ENCODE peak calls at places on chromosome 14, in six cellular contexts. U is myocyte; K is NCI-H146; H is A172; M is activated CD8-positive, alpha-beta memory T cell treated with anti-CD3 and anti-CD28 coated beads for 48 hours; I is EH. L is an unnamed sample.

GRCh38 chr14:106372870-106373657 is 846.7 kb downstream of the TMEM121 start:
- DNase-seq in H (no peak), U (no peak), K (peak; percentile 88), I (no peak), M (peak; percentile 49), L (peak; percentile 60)

GRCh38 chr14:34003691-34004090 is 52.8 kb upstream of the EGLN3 start:
- DNase-seq in I (no peak), H (no peak), U (peak; percentile 74), M (no peak), K (no peak), L (peak; percentile 43)

GRCh38 chr14:20489093-20489994 is 16.0 kb upstream of the RNASE10 start:
- DNase-seq in I (no peak), M (no peak), H (no peak), U (peak; percentile 58), K (no peak), L (peak; percentile 5)

GRCh38 chr14:58353516-58354299 is 42.0 kb upstream of the TOMM20L start:
- DNase-seq in H (peak; percentile 5), I (no peak), K (no peak), U (no peak), M (no peak), L (no peak)

GRCh38 chr14:102948698-102949061 is 26.2 kb downstream of the AMN start:
- DNase-seq in U (no peak), H (no peak), M (no peak), I (no peak), K (no peak), L (no peak)

GRCh38 chr14:89382487-89383170 is 34.4 kb downstream of the FOXN3 start:
- DNase-seq in U (no peak), H (no peak), K (no peak), M (no peak), I (no peak), L (no peak)

GRCh38 chr14:61558271-61558670 is 137.0 kb upstream of the HIF1A start:
- DNase-seq in I (no peak), M (no peak), U (no peak), K (peak; percentile 79), H (no peak), L (peak; percentile 81)

GRCh38 chr14:37363661-37364060 is 165.9 kb downstream of the MIPOL1 start:
- DNase-seq in K (no peak), U (no peak), I (no peak), H (no peak), M (no peak), L (no peak)